ENCODE peak calls at places on chromosomes 6 and 20, in five cellular contexts. D is stomach; K is stimulated activated CD4-positive, alpha-beta T cell treated with anti-CD3 and anti-CD28 coated beads, Interleukin-12 subunit alpha, Interleukin-12 subunit beta, amount 100 ng/mL, for 4 hours; I is fibroblast of lung; T is foreskin keratinocyte. J is an unnamed sample.

GRCh38 chr6:31740397-31741223 is 805 bp downstream of the MSH5 start:
- DNase-seq in T (no peak), D (no peak), I (no peak), K (no peak), J (no peak)

GRCh38 chr20:20665200-20665599 is 47.2 kb downstream of the RALGAPA2 start:
- DNase-seq in T (no peak), D (no peak), K (no peak), I (no peak), J (no peak)

GRCh38 chr6:70547313-70547712 is 19.4 kb upstream of the SDHAF4 start:
- DNase-seq in K (no peak), T (no peak), D (no peak), I (peak; percentile 17), J (no peak)

GRCh38 chr6:15264902-15265761 is 19.3 kb downstream of the JARID2 start:
- DNase-seq in D (no peak), I (peak; percentile 74), T (no peak), K (no peak), J (no peak)

GRCh38 chr6:30127238-30128093 is 8.5 kb upstream of the TRIM40 start:
- DNase-seq in I (no peak), D (no peak), K (no peak), T (no peak), J (no peak)

GRCh38 chr6:159977242-159978214 is 8.6 kb downstream of the IGF2R start:
- DNase-seq in I (peak; percentile 76), T (no peak), K (no peak), D (no peak), J (no peak)

GRCh38 chr6:85764844-85765243 is 122.2 kb upstream of the SYNCRIP start:
- DNase-seq in D (no peak), I (peak; percentile 5), K (no peak), T (no peak), J (no peak)

GRCh38 chr6:21915707-21916399 is 322.3 kb downstream of the SOX4 start:
- DNase-seq in K (no peak), T (peak; percentile 28), D (no peak), I (peak; percentile 83), J (no peak)

GRCh38 chr6:149331871-149332270 is 14.4 kb downstream of the TAB2 start:
- DNase-seq in I (peak; percentile 52), K (no peak), D (no peak), T (no peak), J (no peak)

GRCh38 chr6:18187701-18188100 is 32.5 kb downstream of the KDM1B start:
- DNase-seq in I (no peak), T (no peak), D (no peak), K (no peak), J (no peak)

GRCh38 chr20:36314734-36315544 is 8.8 kb downstream of the DLGAP4 start:
- DNase-seq in T (no peak), D (no peak), I (no peak), K (no peak), J (no peak)

GRCh38 chr6:82364087-82365010 is 732 bp downstream of the TPBG start:
- DNase-seq in I (peak; percentile 71), D (peak; percentile 49), T (peak; percentile 72), K (no peak), J (peak; percentile 40)

GRCh38 chr6:139368661-139369060 is 5.8 kb downstream of the CITED2 start:
- DNase-seq in T (no peak), K (no peak), I (no peak), D (no peak), J (no peak)

GRCh38 chr6:111766524-111766857 is 106.8 kb downstream of the FYN start:
- DNase-seq in K (no peak), D (no peak), I (no peak), T (no peak), J (no peak)

GRCh38 chr6:46056906-46057529 is 41.4 kb upstream of the CLIC5 start:
- DNase-seq in I (peak; percentile 47), D (no peak), T (no peak), K (no peak), J (no peak)

GRCh38 chr20:45993197-45993951 is 15.3 kb upstream of the MMP9 start:
- DNase-seq in K (no peak), D (peak; percentile 52), I (peak; percentile 29), T (peak; percentile 99), J (no peak)

GRCh38 chr6:163599136-163599535 is 184.6 kb downstream of the QKI start:
- DNase-seq in K (no peak), I (no peak), D (no peak), T (no peak), J (no peak)

GRCh38 chr6:15539722-15540270 is 123.0 kb downstream of the DTNBP1 start:
- DNase-seq in K (no peak), T (no peak), D (no peak), I (no peak), J (no peak)

GRCh38 chr20:2729791-2730190 is 37.2 kb downstream of the EBF4 start:
- DNase-seq in D (no peak), I (peak; percentile 43), T (no peak), K (no peak), J (no peak)

GRCh38 chr6:39279539-39279938 is 34.7 kb downstream of the KCNK17 start:
- DNase-seq in T (no peak), K (no peak), D (peak; percentile 36), I (no peak), J (no peak)

GRCh38 chr20:57613481-57613921 is 6.7 kb downstream of the ZBP1 start:
- DNase-seq in D (no peak), T (no peak), I (no peak), K (no peak), J (no peak)

GRCh38 chr20:49385471-49385870 is 97.0 kb downstream of the KCNB1 start:
- DNase-seq in I (peak; percentile 17), T (peak; percentile 27), K (no peak), D (no peak), J (no peak)

GRCh38 chr6:20197251-20197650 is 15.0 kb downstream of the MBOAT1 start:
- DNase-seq in T (no peak), D (no peak), K (no peak), I (peak; percentile 45), J (no peak)

GRCh38 chr20:1500496-1500895 is 9.3 kb upstream of the SIRPB2 start:
- DNase-seq in T (peak; percentile 86), K (no peak), I (no peak), D (no peak), J (no peak)

GRCh38 chr20:1415667-1416468 is 23.0 kb upstream of the FKBP1A start:
- DNase-seq in I (peak; percentile 98), D (no peak), K (no peak), T (peak; percentile 98), J (no peak)

GRCh38 chr6:48110436-48111142 is 408 bp downstream of the PTCHD4 start:
- DNase-seq in K (no peak), D (no peak), I (peak; percentile 26), T (peak; percentile 50), J (no peak)

GRCh38 chr6:117498159-117498558 is 15.7 kb downstream of the DCBLD1 start:
- DNase-seq in K (no peak), T (peak; percentile 70), D (no peak), I (peak; percentile 89), J (no peak)

GRCh38 chr6:3732345-3733141 is 19.0 kb downstream of the PXDC1 start:
- DNase-seq in I (peak; percentile 97), T (peak; percentile 59), D (peak; percentile 79), K (peak; percentile 63), J (peak; percentile 75)

GRCh38 chr6:72975346-72975745 is 249.9 kb downstream of the KHDC1L start:
- DNase-seq in K (no peak), D (no peak), I (no peak), T (no peak), J (no peak)

GRCh38 chr20:31996996-31997395 is 13.2 kb upstream of the CCM2L start:
- DNase-seq in K (no peak), D (no peak), I (no peak), T (no peak), J (no peak)

GRCh38 chr20:45959956-45960630 is 11.9 kb downstream of the ZNF335 start:
- DNase-seq in K (no peak), D (no peak), T (no peak), I (no peak), J (no peak)

GRCh38 chr20:48924711-48925109 is 3.2 kb downstream of the ARFGEF2 start:
- DNase-seq in D (no peak), K (no peak), T (no peak), I (no peak), J (no peak)

GRCh38 chr20:15528386-15529111 is 1044.7 kb downstream of the KIF16B start:
- DNase-seq in T (no peak), I (peak; percentile 13), K (no peak), D (no peak), J (no peak)

GRCh38 chr6:73884540-73884939 is 188.5 kb downstream of the CD109 start:
- DNase-seq in I (no peak), K (no peak), T (no peak), D (no peak), J (no peak)

GRCh38 chr6:29813809-29814208 is 13.8 kb upstream of the HLA-G start:
- DNase-seq in K (no peak), D (no peak), T (peak; percentile 67), I (no peak), J (no peak)

GRCh38 chr20:51208162-51208561 is 185.3 kb upstream of the KCNG1 start:
- DNase-seq in I (no peak), T (no peak), D (no peak), K (no peak), J (no peak)

GRCh38 chr6:15819226-15819625 is 156.4 kb upstream of the DTNBP1 start:
- DNase-seq in T (no peak), K (no peak), I (no peak), D (no peak), J (no peak)

GRCh38 chr20:32961956-32962517 is 42.2 kb downstream of the SUN5 start:
- DNase-seq in I (no peak), D (no peak), K (no peak), T (no peak), J (no peak)

GRCh38 chr6:128158496-128158895 is 257.6 kb upstream of the THEMIS start:
- DNase-seq in K (no peak), T (no peak), D (no peak), I (peak; percentile 61), J (no peak)